ENCODE peak calls at places on chromosome 2, in five cellular contexts. W is CD8-positive, alpha-beta T cell; Q is fibroblast of lung; N is WERI-Rb-1; K is BE2C. M is an unnamed sample.

GRCh38 chr2:104378853-104379374 is 475.0 kb upstream of the POU3F3 start:
- DNase-seq in W (no peak), Q (peak; percentile 72), N (no peak), K (peak; percentile 45), M (peak; percentile 49)

GRCh38 chr2:171034315-171034714 is 105.3 kb downstream of the GORASP2 start:
- DNase-seq in W (no peak), Q (no peak), N (no peak), K (no peak), M (no peak)

GRCh38 chr2:98664323-98664722 is 55.9 kb downstream of the UNC50 start:
- DNase-seq in W (peak; percentile 60), Q (no peak), N (no peak), K (no peak), M (no peak)

GRCh38 chr2:162821176-162821575 is 17.4 kb downstream of the KCNH7 start:
- DNase-seq in W (no peak), Q (peak; percentile 90), N (no peak), K (no peak), M (no peak)

GRCh38 chr2:43326116-43326825 is 99.9 kb upstream of the ZFP36L2 start:
- DNase-seq in W (no peak), Q (no peak), N (no peak), K (peak; percentile 46), M (peak; percentile 87)

GRCh38 chr2:100757621-100758394 is 62.1 kb upstream of the NPAS2 start:
- DNase-seq in W (no peak), Q (peak; percentile 90), N (no peak), K (no peak), M (no peak)

GRCh38 chr2:240230424-240230945 is 90.0 kb upstream of the OTOS start:
- DNase-seq in W (no peak), Q (no peak), N (no peak), K (no peak), M (peak; percentile 1)

GRCh38 chr2:71453404-71454220 is at the start of gene DYSF:
- DNase-seq in W (no peak), Q (peak; percentile 48), N (no peak), K (peak; percentile 31), M (peak; percentile 92)

GRCh38 chr2:141105763-141106162 is 1025.1 kb downstream of the LRP1B start:
- DNase-seq in W (no peak), Q (no peak), N (no peak), K (no peak), M (no peak)

GRCh38 chr2:54599914-54600313 is 123.5 kb upstream of the EML6 start:
- DNase-seq in W (no peak), Q (peak; percentile 43), N (no peak), K (no peak), M (no peak)

GRCh38 chr2:6772366-6772710 is 93.4 kb downstream of the CMPK2 start:
- DNase-seq in W (no peak), Q (peak; percentile 72), N (peak; percentile 97), K (peak; percentile 76), M (peak; percentile 60)

GRCh38 chr2:100250645-100251044 is 71.7 kb downstream of the LONRF2 start:
- DNase-seq in W (no peak), Q (no peak), N (no peak), K (no peak), M (no peak)

GRCh38 chr2:77013457-77013856 is 508.7 kb downstream of the LRRTM4 start:
- DNase-seq in W (no peak), Q (no peak), N (no peak), K (no peak), M (no peak)

GRCh38 chr2:178880257-178880656 is 73.0 kb upstream of the TTN start:
- DNase-seq in W (no peak), Q (no peak), N (no peak), K (no peak), M (no peak)

GRCh38 chr2:120818441-120818920 is 82.8 kb downstream of the GLI2 start:
- DNase-seq in W (no peak), Q (peak; percentile 95), N (no peak), K (no peak), M (no peak)
- H3K4me3 ChIP-seq in W (no peak overlapping the region), Q (no peak overlapping the region), N (no peak overlapping the region), K (no peak overlapping the region), M (no peak overlapping the region)

GRCh38 chr2:38301969-38302702 is 74.9 kb downstream of the ATL2 start:
- DNase-seq in W (no peak), Q (no peak), N (no peak), K (no peak), M (no peak)
- H3K36me3 ChIP-seq in W (peaks cover 14% of the 10 kb centered on the region), Q (peaks cover 7% of the 10 kb centered on the region), N (peaks cover 62% of the 10 kb centered on the region), K (peaks cover 61% of the 10 kb centered on the region), M (peaks cover 61% of the 10 kb centered on the region)

GRCh38 chr2:231900975-231901374 is 25.2 kb downstream of the NPPC start:
- DNase-seq in W (no peak), Q (no peak), N (peak; percentile 25), K (no peak), M (no peak)

GRCh38 chr2:231900486-231900942 is 25.7 kb downstream of the NPPC start:
- DNase-seq in W (peak; percentile 41), Q (peak; percentile 47), N (peak; percentile 92), K (peak; percentile 50), M (peak; percentile 90)

GRCh38 chr2:231904161-231904611 is 22.0 kb downstream of the NPPC start:
- DNase-seq in W (no peak), Q (no peak), N (no peak), K (no peak), M (no peak)

GRCh38 chr2:231905026-231905425 is 21.2 kb downstream of the NPPC start:
- DNase-seq in W (no peak), Q (no peak), N (no peak), K (no peak), M (no peak)

GRCh38 chr2:231902598-231902997 is 23.6 kb downstream of the NPPC start:
- DNase-seq in W (no peak), Q (no peak), N (no peak), K (no peak), M (no peak)
- H3K4me3 ChIP-seq in W (no peak overlapping the region), Q (no peak overlapping the region), N (no peak overlapping the region), K (no peak overlapping the region), M (no peak overlapping the region)

GRCh38 chr2:9325428-9325827 is 97.9 kb downstream of the ITGB1BP1 start:
- DNase-seq in W (no peak), Q (no peak), N (no peak), K (no peak), M (no peak)
- H3K36me3 ChIP-seq in W (no peaks in the 10 kb centered on the region), Q (peaks cover 3% of the 10 kb centered on the region), N (peaks cover 28% of the 10 kb centered on the region), K (no peaks in the 10 kb centered on the region), M (peaks cover 49% of the 10 kb centered on the region)

GRCh38 chr2:66432801-66433694 is 1.9 kb upstream of the MEIS1 start:
- DNase-seq in W (peak; percentile 25), Q (peak; percentile 98), N (peak; percentile 98), K (peak; percentile 86), M (peak; percentile 97)
- H3K4me3 ChIP-seq in W (no peak overlapping the region), Q (peak overlapping the region; percentile 81), N (peak overlapping the region; percentile 65), K (peak overlapping the region; percentile 83), M (peak overlapping the region; percentile 74)

GRCh38 chr2:86072271-86072858 is 33.3 kb downstream of the POLR1A start:
- DNase-seq in W (no peak), Q (peak; percentile 45), N (no peak), K (no peak), M (peak; percentile 38)
- H3K36me3 ChIP-seq in W (peaks cover 20% of the 10 kb centered on the region), Q (peaks cover 44% of the 10 kb centered on the region), N (peaks cover 76% of the 10 kb centered on the region), K (peaks cover 41% of the 10 kb centered on the region), M (peaks cover 69% of the 10 kb centered on the region)

GRCh38 chr2:150467641-150467963 is 19.9 kb downstream of the RND3 start:
- DNase-seq in W (no peak), Q (no peak), N (no peak), K (no peak), M (no peak)
- H3K4me3 ChIP-seq in W (no peak overlapping the region), Q (no peak overlapping the region), N (no peak overlapping the region), K (no peak overlapping the region), M (no peak overlapping the region)